ENCODE peak calls at places on chromosomes 16 and 17, in four cellular contexts. M is PC-3; Q is CD4-positive, CD25-positive, alpha-beta regulatory T cell; L is A549. H is an unnamed sample.

GRCh38 chr17:1989135-1989534 is 36.0 kb downstream of the RTN4RL1 start:
- DNase-seq in L (peak), M (peak), Q (no peak), H (no peak)

GRCh38 chr16:60564588-60564987 is 1471.7 kb downstream of the CDH8 start:
- DNase-seq in L (no peak), M (no peak), Q (no peak), H (no peak)

GRCh38 chr16:81511371-81511770 is 66.8 kb downstream of the CMIP start:
- DNase-seq in M (peak), Q (no peak), L (peak), H (no peak)

GRCh38 chr16:54265558-54266213 is 20.9 kb downstream of the IRX3 start:
- DNase-seq in Q (no peak), L (no peak), M (no peak), H (no peak)

GRCh38 chr17:41635121-41636097 is 11.0 kb upstream of the KRT17 start:
- DNase-seq in L (no peak), Q (no peak), M (no peak), H (no peak)

GRCh38 chr17:9253308-9253707 is 232.0 kb downstream of the NTN1 start:
- DNase-seq in Q (no peak), L (no peak), M (no peak), H (no peak)

GRCh38 chr17:78484300-78485159 is 92.7 kb downstream of the DNAH17 start:
- DNase-seq in L (peak), Q (peak), M (no peak), H (peak)

GRCh38 chr17:18362509-18363020 is 785 bp downstream of the SHMT1 start:
- DNase-seq in Q (no peak), M (peak), L (peak), H (peak)

GRCh38 chr16:71373073-71373472 is 14.6 kb downstream of the CALB2 start:
- DNase-seq in M (peak), L (peak), Q (no peak), H (no peak)

GRCh38 chr17:76540381-76541300 is 797 bp downstream of the PRCD start:
- DNase-seq in Q (peak), M (peak), L (peak), H (peak)

GRCh38 chr16:85615014-85615851 is 2.1 kb downstream of the GSE1 start:
- DNase-seq in M (peak), Q (peak), L (peak), H (peak)

GRCh38 chr17:43908111-43908721 is 880 bp upstream of the MPP2 start:
- DNase-seq in Q (peak), L (peak), M (no peak), H (peak)

GRCh38 chr17:8060274-8060673 is 21.4 kb downstream of the ALOX15B start:
- DNase-seq in Q (peak), L (peak), M (peak), H (peak)

GRCh38 chr17:33277436-33278100 is 15.5 kb downstream of the ASIC2 start:
- DNase-seq in M (no peak), L (no peak), Q (no peak), H (no peak)

GRCh38 chr16:1444730-1445517 is 568 bp upstream of the CCDC154 start:
- DNase-seq in Q (no peak), L (no peak), M (no peak), H (no peak)

GRCh38 chr17:77253611-77254051 is 112.9 kb downstream of the SEC14L1 start:
- DNase-seq in M (no peak), L (no peak), Q (no peak), H (no peak)

DNA sequence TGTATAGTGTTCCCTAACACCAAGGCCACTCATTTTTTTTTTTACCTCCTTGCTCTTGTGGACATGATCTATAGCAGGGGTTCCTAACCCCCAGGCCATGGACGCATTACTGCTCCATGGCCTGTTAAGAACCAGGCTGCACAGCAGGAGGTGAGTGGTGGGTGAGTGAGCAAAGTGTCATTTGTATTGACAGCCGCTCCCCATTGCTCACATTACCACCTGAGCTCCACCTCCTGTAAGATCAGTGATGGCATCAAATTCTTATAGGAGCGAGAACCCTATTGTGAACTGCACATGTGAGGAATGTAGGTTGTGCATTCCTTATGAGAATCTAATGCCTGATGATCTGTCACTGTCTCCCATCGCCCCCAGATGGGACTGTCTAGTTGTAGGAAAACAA is 342.0 kb downstream of the SOX9 start:
- DNase-seq in Q (no peak), L (peak), M (peak), H (no peak)
- H3K27ac ChIP-seq in Q (no peak), L (peak), M (peak), H (no peak)

GRCh38 chr16:102060-102855 is 24.2 kb downstream of the MPG start:
- DNase-seq in M (no peak), Q (no peak), L (no peak), H (no peak)

GRCh38 chr16:104355-104754 is 26.3 kb downstream of the MPG start:
- DNase-seq in L (no peak), Q (no peak), M (no peak), H (no peak)

GRCh38 chr16:104828-105374 is 26.9 kb downstream of the MPG start:
- DNase-seq in L (no peak), M (no peak), Q (no peak), H (no peak)

GRCh38 chr16:100989-101388 is 23.0 kb downstream of the MPG start:
- DNase-seq in L (no peak), Q (no peak), M (no peak), H (no peak)

DNA sequence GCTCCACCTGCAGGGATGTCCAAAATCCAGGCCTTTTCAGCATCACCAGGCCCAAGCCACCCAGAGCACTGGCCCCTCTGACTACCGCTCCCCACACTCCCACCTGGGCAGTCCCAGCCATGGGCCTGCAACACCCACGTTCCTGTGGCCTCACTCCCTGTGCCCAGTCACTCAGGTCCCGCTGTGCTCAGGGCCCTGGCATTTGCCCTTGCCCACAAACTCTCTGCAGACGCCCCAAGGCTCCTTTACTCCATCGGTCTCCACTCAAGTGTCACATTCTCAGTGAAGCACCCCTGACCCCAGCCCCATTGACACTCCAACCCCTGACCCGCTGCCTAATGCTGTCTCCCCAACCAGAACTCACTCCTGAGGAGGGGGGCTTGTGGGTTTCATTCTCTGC is 23.6 kb downstream of the MPG start:
- DNase-seq in M (no peak), Q (no peak), L (no peak), H (no peak)
- H3K27ac ChIP-seq in M (no peak), Q (no peak), L (no peak), H (peak)

GRCh38 chr16:46828292-46828691 is 2.7 kb downstream of the C16orf87 start:
- DNase-seq in L (no peak), Q (peak), M (no peak), H (no peak)
- H3K27ac ChIP-seq in L (no peak), Q (peak), M (no peak), H (no peak)

GRCh38 chr17:19672009-19672837 is 23.7 kb downstream of the ALDH3A2 start:
- DNase-seq in M (peak), Q (no peak), L (no peak), H (no peak)

GRCh38 chr17:19683117-19683516 is 33.3 kb downstream of the SLC47A2 start:
- DNase-seq in M (no peak), L (no peak), Q (no peak), H (no peak)

GRCh38 chr17:19676901-19677300 is 28.4 kb downstream of the ALDH3A2 start:
- DNase-seq in L (no peak), M (no peak), Q (no peak), H (peak)

GRCh38 chr17:19678581-19679418 is 30.2 kb downstream of the ALDH3A2 start:
- DNase-seq in M (no peak), Q (no peak), L (no peak), H (no peak)

GRCh38 chr17:19677736-19678379 is 29.3 kb downstream of the ALDH3A2 start:
- DNase-seq in L (peak), Q (no peak), M (no peak), H (no peak)
- H3K27ac ChIP-seq in L (no peak), Q (no peak), M (no peak), H (no peak)

GRCh38 chr16:10911267-10911666 is 31.0 kb downstream of the DEXI start:
- DNase-seq in L (no peak), M (no peak), Q (no peak), H (no peak)
- H3K27ac ChIP-seq in L (no peak), M (no peak), Q (no peak), H (no peak)

GRCh38 chr16:89561195-89562026 is 929 bp downstream of the RPL13 start:
- DNase-seq in Q (peak), L (no peak), M (no peak), H (no peak)
- H3K27ac ChIP-seq in Q (peak), L (peak), M (peak), H (peak)

DNA sequence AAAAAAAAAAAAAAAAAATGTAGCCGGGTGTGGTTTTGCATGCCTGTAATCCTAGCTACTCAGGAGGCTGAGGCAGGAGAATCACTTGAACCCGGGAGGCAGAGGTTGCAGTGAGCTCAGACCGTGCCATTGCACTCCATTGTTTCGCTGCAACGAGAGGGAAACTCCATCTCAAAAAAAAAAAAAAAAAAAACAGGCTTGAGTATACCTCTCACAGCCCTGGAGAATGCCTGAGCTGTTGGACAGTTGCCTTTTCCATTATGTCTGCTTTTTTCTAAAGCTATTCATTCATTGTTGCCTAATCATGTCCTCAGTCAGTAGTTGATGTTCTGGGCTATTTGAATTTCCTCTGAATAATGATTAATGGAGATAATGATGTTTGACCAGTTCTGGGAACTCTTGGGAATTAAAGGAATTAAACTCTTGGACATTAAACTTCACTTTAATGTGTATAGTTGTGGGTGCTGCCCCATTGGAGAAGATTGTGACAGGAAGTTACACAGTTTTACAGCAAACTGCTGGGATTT is 11.8 kb downstream of the HMOX2 start:
- DNase-seq in Q (no peak), M (no peak), L (no peak), H (no peak)
- H3K27ac ChIP-seq in Q (peak), M (no peak), L (no peak), H (no peak)

GRCh38 chr16:72427001-72427785 is 255.2 kb upstream of the PMFBP1 start:
- DNase-seq in M (no peak), Q (no peak), L (no peak), H (no peak)

GRCh38 chr16:72424776-72425175 is 252.8 kb upstream of the PMFBP1 start:
- DNase-seq in M (no peak), Q (no peak), L (no peak), H (no peak)

GRCh38 chr16:72426416-72426815 is 254.5 kb upstream of the PMFBP1 start:
- DNase-seq in M (no peak), Q (no peak), L (no peak), H (no peak)

GRCh38 chr16:72427786-72428480 is 256.0 kb upstream of the PMFBP1 start:
- DNase-seq in M (no peak), L (no peak), Q (no peak), H (no peak)

DNA sequence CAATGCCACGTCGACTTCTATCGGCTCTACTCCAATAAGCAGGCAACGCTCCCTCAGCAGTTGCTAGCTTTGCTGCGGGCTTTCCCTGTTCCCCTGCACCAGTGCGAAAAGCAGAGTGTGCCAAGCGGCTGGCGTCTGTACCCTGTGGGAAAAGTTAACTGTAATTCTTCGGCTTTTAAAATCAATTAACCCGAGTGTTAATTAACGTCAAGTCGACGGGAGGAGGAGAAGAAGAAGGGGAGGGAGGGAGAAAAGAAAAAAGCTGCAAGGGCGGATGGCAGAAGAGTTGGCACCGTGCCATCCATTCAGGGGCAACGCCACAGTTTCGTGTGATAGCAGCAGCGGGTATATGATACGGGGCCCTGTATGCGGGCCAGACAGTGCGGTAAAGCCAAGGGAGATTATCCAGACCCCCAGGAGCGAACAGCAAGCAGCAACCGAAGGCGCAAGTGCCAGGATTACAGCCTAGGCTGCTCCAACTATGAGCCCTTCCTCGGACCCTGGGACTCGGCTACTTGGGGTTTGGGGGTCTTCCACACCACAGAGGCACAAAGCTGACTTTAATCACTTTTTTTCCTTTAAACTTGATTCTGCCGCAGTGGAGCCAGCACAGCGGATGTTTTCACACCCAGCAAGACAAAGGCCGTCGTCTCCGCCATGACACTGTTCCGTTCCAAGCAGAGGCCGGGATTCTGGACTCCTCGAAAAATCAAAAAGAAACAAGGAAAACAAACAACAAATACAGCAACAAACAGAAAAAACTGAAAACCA is 253.8 kb upstream of the PMFBP1 start:
- DNase-seq in Q (no peak), L (no peak), M (no peak), H (no peak)
- H3K27ac ChIP-seq in Q (no peak), L (no peak), M (no peak), H (no peak)

DNA sequence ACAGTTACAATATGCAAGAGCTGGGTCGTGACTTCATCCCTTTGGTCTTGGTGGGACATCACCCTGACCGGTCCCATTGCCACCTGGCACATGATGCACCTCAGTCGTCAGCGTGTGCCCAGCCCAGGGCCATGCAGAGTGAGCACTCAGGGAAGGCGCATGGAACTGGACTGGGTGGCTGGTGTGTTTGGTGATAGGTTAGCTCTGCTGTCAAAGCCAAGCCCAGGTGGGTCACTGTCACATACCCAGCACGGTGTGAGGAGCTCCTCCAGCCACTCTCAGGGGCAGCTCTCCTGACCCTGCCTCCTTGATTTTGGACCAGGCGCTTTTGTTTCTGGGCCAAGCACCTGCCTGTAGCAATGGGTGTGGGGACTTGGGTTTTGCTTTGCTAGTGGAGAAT is 180.9 kb downstream of the RAB11FIP4 start:
- DNase-seq in Q (no peak), L (no peak), M (no peak), H (no peak)
- H3K27ac ChIP-seq in Q (no peak), L (no peak), M (no peak), H (no peak)